ENCODE peak calls at places on chromosomes 2 and 18, in seven cellular contexts. X is tibial artery, D is right cardiac atrium, O is GM23248, H is neural progenitor cell, K is stomach, I is Peyer's patch. Q is an unnamed sample.
A peak's percentile ranks its signal among the peaks of the same experiment; 100 is the strongest.

GRCh38 chr18:21391074-21391673 is 149.1 kb downstream of the GREB1L start:
- DNase-seq in D (no peak), K (no peak), H (no peak), I (no peak), X (no peak), O (peak; percentile 85), Q (no peak)

GRCh38 chr2:98346259-98347236 is at the start of gene CNGA3:
- DNase-seq in O (peak; percentile 57), D (peak; percentile 61), X (no peak), K (no peak), H (peak; percentile 80), I (no peak), Q (no peak)

GRCh38 chr2:28507806-28508764 is 12.2 kb downstream of the PLB1 start:
- DNase-seq in K (peak; percentile 44), O (no peak), X (no peak), D (no peak), H (no peak), I (peak; percentile 76), Q (no peak)

GRCh38 chr2:132692816-132693215 is 22.8 kb upstream of the LYPD1 start:
- DNase-seq in K (no peak), O (peak; percentile 25), D (no peak), H (no peak), X (no peak), I (no peak), Q (no peak)

GRCh38 chr2:28430377-28430765 is 37.7 kb downstream of the FOSL2 start:
- DNase-seq in X (no peak), I (peak; percentile 34), O (no peak), D (no peak), H (no peak), K (no peak), Q (no peak)

GRCh38 chr2:31365834-31366505 is 48.6 kb downstream of the XDH start:
- DNase-seq in X (no peak), O (no peak), I (no peak), D (no peak), K (no peak), H (no peak), Q (no peak)

GRCh38 chr2:211944572-211944971 is 594.0 kb downstream of the ERBB4 start:
- DNase-seq in K (no peak), O (no peak), I (no peak), X (no peak), H (no peak), D (no peak), Q (no peak)

GRCh38 chr18:43049021-43049420 is 66.5 kb downstream of the RIT2 start:
- DNase-seq in I (no peak), H (no peak), K (no peak), O (peak; percentile 40), X (no peak), D (no peak), Q (no peak)

GRCh38 chr2:239715606-239716005 is 309.5 kb downstream of the NDUFA10 start:
- DNase-seq in H (no peak), K (no peak), X (no peak), I (no peak), D (no peak), O (no peak), Q (no peak)

GRCh38 chr2:30694286-30695055 is 112.8 kb downstream of the CAPN13 start:
- DNase-seq in H (no peak), I (no peak), D (no peak), X (no peak), K (no peak), O (peak; percentile 55), Q (no peak)

GRCh38 chr2:162403884-162404283 is 60.0 kb downstream of the GCA start:
- DNase-seq in O (peak; percentile 41), H (no peak), X (no peak), K (no peak), I (no peak), D (no peak), Q (no peak)

GRCh38 chr2:108633379-108633778 is 85.9 kb upstream of the RANBP2 start:
- DNase-seq in I (no peak), X (no peak), H (no peak), O (no peak), D (no peak), K (no peak), Q (no peak)

DNA sequence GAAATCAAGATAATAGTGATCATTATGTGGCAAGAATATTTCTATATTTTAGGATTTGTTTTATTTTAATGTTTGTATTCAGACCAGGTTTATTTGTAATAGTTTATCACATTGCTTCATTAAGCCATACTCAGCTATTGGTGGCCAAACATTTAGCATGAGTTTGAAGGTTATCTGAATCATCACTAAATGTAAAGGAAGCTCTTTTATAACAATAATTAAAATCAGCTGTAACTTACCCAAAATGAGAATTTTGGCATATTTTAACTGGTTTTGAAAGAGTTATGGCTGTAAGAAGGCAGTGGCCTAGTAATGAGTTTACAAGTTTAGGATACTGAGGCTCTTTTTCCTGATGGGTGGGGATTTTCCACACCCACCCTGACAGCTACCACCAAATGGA is 177.8 kb downstream of the EN1 start:
- DNase-seq in D (no peak), O (peak; percentile 34), X (no peak), K (no peak), H (no peak), I (no peak), Q (no peak)
- H3K4me1 ChIP-seq in D (peaks cover 2% of the 10 kb centered on the region), O (peaks cover 56% of the 10 kb centered on the region), X (peaks cover 15% of the 10 kb centered on the region), K (no peaks in the 10 kb centered on the region), H (peaks cover 7% of the 10 kb centered on the region), I (no peaks in the 10 kb centered on the region), Q (peaks cover 15% of the 10 kb centered on the region)

GRCh38 chr18:79400591-79401381 is 5.1 kb downstream of the NFATC1 start:
- DNase-seq in D (peak; percentile 63), O (peak; percentile 43), K (no peak), X (no peak), H (peak; percentile 42), I (peak; percentile 44), Q (no peak)
- H3K4me1 ChIP-seq in D (peaks cover 8% of the 10 kb centered on the region), O (peaks cover 7% of the 10 kb centered on the region), K (peaks cover 86% of the 10 kb centered on the region), X (peaks cover 55% of the 10 kb centered on the region), H (peaks cover 14% of the 10 kb centered on the region), I (no peaks in the 10 kb centered on the region), Q (peaks cover 46% of the 10 kb centered on the region)

GRCh38 chr2:237962432-237963084 is 4.3 kb upstream of the UBE2F start:
- DNase-seq in K (no peak), H (no peak), I (no peak), O (no peak), D (no peak), X (no peak), Q (no peak)

GRCh38 chr2:237966565-237967462 is at the start of gene UBE2F:
- DNase-seq in H (peak; percentile 98), O (peak; percentile 98), K (peak; percentile 98), I (peak; percentile 99), D (peak; percentile 99), X (peak; percentile 96), Q (peak; percentile 92)

GRCh38 chr2:237964194-237964577 is 2.6 kb upstream of the UBE2F start:
- DNase-seq in X (no peak), H (no peak), I (no peak), O (no peak), D (no peak), K (no peak), Q (no peak)

GRCh38 chr2:237966250-237966564 is 607 bp upstream of the UBE2F start:
- DNase-seq in H (no peak), X (no peak), I (no peak), K (no peak), O (no peak), D (no peak), Q (no peak)

GRCh38 chr2:237964578-237965404 is 2.0 kb upstream of the UBE2F start:
- DNase-seq in O (peak; percentile 76), X (no peak), K (no peak), D (no peak), H (no peak), I (peak; percentile 82), Q (no peak)
- H3K4me1 ChIP-seq in O (peaks cover 19% of the 10 kb centered on the region), X (peaks cover 30% of the 10 kb centered on the region), K (peaks cover 31% of the 10 kb centered on the region), D (peaks cover 10% of the 10 kb centered on the region), H (peaks cover 15% of the 10 kb centered on the region), I (no peaks in the 10 kb centered on the region), Q (peaks cover 11% of the 10 kb centered on the region)

GRCh38 chr2:5661362-5661761 is 30.8 kb upstream of the SOX11 start:
- DNase-seq in X (no peak), D (no peak), K (no peak), H (no peak), I (no peak), O (no peak), Q (no peak)

GRCh38 chr2:5664197-5664728 is 27.9 kb upstream of the SOX11 start:
- DNase-seq in H (no peak), K (no peak), D (no peak), X (no peak), O (no peak), I (no peak), Q (no peak)

GRCh38 chr2:5668682-5669267 is 23.4 kb upstream of the SOX11 start:
- DNase-seq in H (no peak), K (no peak), O (no peak), D (no peak), X (no peak), I (no peak), Q (no peak)

GRCh38 chr2:5665066-5665465 is 27.1 kb upstream of the SOX11 start:
- DNase-seq in H (no peak), K (no peak), X (no peak), D (no peak), I (no peak), O (no peak), Q (no peak)

GRCh38 chr2:5666798-5667197 is 25.4 kb upstream of the SOX11 start:
- DNase-seq in O (no peak), D (no peak), K (no peak), I (no peak), H (no peak), X (no peak), Q (no peak)
- H3K4me1 ChIP-seq in O (no peaks in the 10 kb centered on the region), D (no peaks in the 10 kb centered on the region), K (no peaks in the 10 kb centered on the region), I (no peaks in the 10 kb centered on the region), H (peaks cover 5% of the 10 kb centered on the region), X (no peaks in the 10 kb centered on the region), Q (no peaks in the 10 kb centered on the region)

Q was measured in thoracic aorta.